ENCODE peak calls at places on chromosomes 6 and 20, in five cellular contexts. Y is CD4-positive, alpha-beta memory T cell; Q is AG09309; P is aorta; I is BJ. H is an unnamed sample.
A peak's percentile ranks its signal among the peaks of the same experiment; 100 is the strongest.

GRCh38 chr6:43247115-43247999 is 4.1 kb downstream of the TTBK1 start:
- DNase-seq in Y (peak; percentile 77), I (no peak), P (peak; percentile 91), Q (no peak), H (no peak)

GRCh38 chr6:128388380-128388779 is 132.0 kb downstream of the PTPRK start:
- DNase-seq in I (no peak), Y (no peak), P (no peak), Q (no peak), H (no peak)

GRCh38 chr20:31848088-31848999 is 2.9 kb upstream of the FOXS1 start:
- DNase-seq in I (no peak), Y (no peak), P (no peak), Q (no peak), H (no peak)

GRCh38 chr6:111423960-111424846 is 58.8 kb downstream of the REV3L start:
- DNase-seq in Y (no peak), P (no peak), I (no peak), Q (no peak), H (no peak)

GRCh38 chr6:53059648-53060589 is 5.3 kb upstream of the FBXO9 start:
- DNase-seq in Q (no peak), P (no peak), Y (no peak), I (no peak), H (no peak)

GRCh38 chr6:21080221-21080620 is 513.3 kb upstream of the SOX4 start:
- DNase-seq in Q (no peak), Y (no peak), I (no peak), P (no peak), H (no peak)

GRCh38 chr20:46330072-46330763 is 21.9 kb upstream of the CDH22 start:
- DNase-seq in Y (no peak), P (no peak), Q (no peak), I (no peak), H (no peak)

GRCh38 chr6:116102856-116103255 is 2.2 kb downstream of the NT5DC1 start:
- DNase-seq in Y (no peak), P (no peak), Q (no peak), I (no peak), H (no peak)

GRCh38 chr6:125104425-125104824 is 49.1 kb upstream of the TPD52L1 start:
- DNase-seq in I (peak; percentile 65), P (no peak), Q (peak; percentile 89), Y (no peak), H (peak; percentile 62)

GRCh38 chr6:41733707-41734665 is 1.4 kb downstream of the TFEB start:
- DNase-seq in Y (peak; percentile 69), I (no peak), P (peak; percentile 89), Q (no peak), H (peak; percentile 25)

GRCh38 chr6:89311853-89312531 is 3.1 kb downstream of the GABRR2 start:
- DNase-seq in Y (no peak), P (peak; percentile 84), Q (no peak), I (no peak), H (peak; percentile 48)

GRCh38 chr6:109834595-109835437 is 143.3 kb upstream of the GPR6 start:
- DNase-seq in Y (no peak), P (no peak), Q (no peak), I (no peak), H (no peak)

GRCh38 chr6:158825951-158826306 is 6.8 kb upstream of the EZR start:
- DNase-seq in I (no peak), Y (no peak), P (no peak), Q (no peak), H (no peak)

GRCh38 chr6:39243809-39244208 is 14.5 kb upstream of the KCNK5 start:
- DNase-seq in I (no peak), Y (no peak), Q (no peak), P (peak; percentile 87), H (no peak)

GRCh38 chr20:41587956-41588355 is 30.2 kb downstream of the CHD6 start:
- DNase-seq in P (no peak), Y (no peak), I (peak; percentile 58), Q (peak; percentile 57), H (peak; percentile 25)

GRCh38 chr6:107495196-107495643 is 5.3 kb downstream of the SOBP start:
- DNase-seq in Y (no peak), I (no peak), P (no peak), Q (no peak), H (no peak)

GRCh38 chr6:157953580-157954091 is 28.0 kb upstream of the SYNJ2 start:
- DNase-seq in I (no peak), Q (no peak), Y (no peak), P (no peak), H (no peak)

GRCh38 chr6:110513001-110513400 is 36.6 kb upstream of the SLC22A16 start:
- DNase-seq in I (no peak), Y (no peak), P (no peak), Q (no peak), H (no peak)

GRCh38 chr20:38355161-38356012 is 9.1 kb downstream of the LBP start:
- DNase-seq in P (no peak), Q (no peak), I (no peak), Y (no peak), H (no peak)

GRCh38 chr20:433300-433975 is 25.3 kb downstream of the RBCK1 start:
- DNase-seq in P (no peak), Q (no peak), Y (peak; percentile 49), I (no peak), H (no peak)

GRCh38 chr6:27866370-27867050 is 45.7 kb downstream of the OR2B2 start:
- DNase-seq in Q (no peak), Y (peak; percentile 79), P (peak; percentile 77), I (no peak), H (no peak)

GRCh38 chr6:88547768-88548167 is 381.6 kb upstream of the CNR1 start:
- DNase-seq in Q (no peak), P (no peak), I (no peak), Y (no peak), H (no peak)

GRCh38 chr20:49983848-49984408 is 1.1 kb downstream of the SNAI1 start:
- DNase-seq in I (no peak), P (no peak), Q (no peak), Y (no peak), H (no peak)

GRCh38 chr20:49985617-49986016 is 2.8 kb downstream of the SNAI1 start:
- DNase-seq in Y (no peak), P (no peak), I (no peak), Q (no peak), H (no peak)

GRCh38 chr20:49985157-49985556 is 2.4 kb downstream of the SNAI1 start:
- DNase-seq in I (no peak), Q (no peak), Y (no peak), P (no peak), H (no peak)

GRCh38 chr20:49983123-49983847 is 505 bp downstream of the SNAI1 start:
- DNase-seq in I (no peak), Q (no peak), Y (no peak), P (no peak), H (no peak)

GRCh38 chr20:49984426-49985153 is 1.8 kb downstream of the SNAI1 start:
- DNase-seq in Y (no peak), I (no peak), P (no peak), Q (no peak), H (no peak)
- H3K4me3 ChIP-seq in Y (no peak overlapping the region), I (peak overlapping the region; percentile 58), P (no peak overlapping the region), Q (peak overlapping the region; percentile 89), H (peak overlapping the region; percentile 79)

GRCh38 chr6:28945360-28945759 is 21.6 kb upstream of the TRIM27 start:
- DNase-seq in Q (no peak), I (no peak), Y (no peak), P (no peak), H (no peak)
- H3K4me3 ChIP-seq in Q (no peak overlapping the region), I (no peak overlapping the region), Y (no peak overlapping the region), P (no peak overlapping the region), H (no peak overlapping the region)

GRCh38 chr6:144377586-144377985 is 92.5 kb downstream of the UTRN start:
- DNase-seq in I (peak; percentile 44), P (no peak), Y (no peak), Q (peak; percentile 60), H (peak; percentile 70)
- H3K4me3 ChIP-seq in I (no peak overlapping the region), P (no peak overlapping the region), Y (no peak overlapping the region), Q (no peak overlapping the region), H (peak overlapping the region; percentile 10)

GRCh38 chr6:48111575-48111974 is 578 bp upstream of the PTCHD4 start:
- DNase-seq in I (no peak), P (no peak), Y (no peak), Q (no peak), H (no peak)
- H3K4me3 ChIP-seq in I (no peak overlapping the region), P (no peak overlapping the region), Y (no peak overlapping the region), Q (no peak overlapping the region), H (no peak overlapping the region)

GRCh38 chr6:5999688-6000608 is 6.8 kb downstream of the NRN1 start:
- DNase-seq in Q (no peak), I (no peak), Y (no peak), P (no peak), H (no peak)
- H3K4me3 ChIP-seq in Q (no peak overlapping the region), I (no peak overlapping the region), Y (no peak overlapping the region), P (no peak overlapping the region), H (peak overlapping the region; percentile 32)

GRCh38 chr6:81895511-81896185 is 143.2 kb upstream of the TENT5A start:
- DNase-seq in P (no peak), I (peak; percentile 90), Y (no peak), Q (peak; percentile 85), H (peak; percentile 71)
- H3K4me3 ChIP-seq in P (no peak overlapping the region), I (no peak overlapping the region), Y (no peak overlapping the region), Q (no peak overlapping the region), H (no peak overlapping the region)

DNA sequence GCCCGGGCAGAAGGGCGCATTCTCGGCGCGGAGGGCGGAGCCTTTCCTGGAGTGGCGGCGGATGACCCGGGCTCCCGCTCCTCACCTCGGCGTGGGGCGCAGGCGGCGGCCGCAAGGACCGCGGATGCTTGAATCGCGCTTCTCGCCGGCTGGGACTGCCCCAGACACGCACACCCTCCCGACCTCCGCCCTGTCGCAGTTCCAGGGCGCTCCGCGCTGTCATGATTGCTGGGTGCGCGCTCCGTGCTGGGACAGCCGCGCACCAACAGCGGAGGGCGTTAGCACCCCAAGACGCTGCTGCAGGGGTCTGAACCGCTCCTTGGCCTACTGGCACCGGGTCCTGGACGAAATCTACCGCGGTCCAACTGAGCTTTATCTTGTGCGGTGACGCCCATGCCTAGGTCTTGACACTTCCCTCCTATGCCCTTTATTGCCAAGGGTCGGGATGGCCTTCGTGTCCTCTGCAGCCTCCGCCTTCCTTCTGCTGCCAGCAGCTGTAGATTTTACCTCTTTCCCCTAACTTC is 43.3 kb downstream of the IRAK1BP1 start:
- DNase-seq in I (no peak), Q (no peak), Y (no peak), P (peak; percentile 77), H (no peak)
- H3K4me3 ChIP-seq in I (peak overlapping the region; percentile 31), Q (peak overlapping the region; percentile 34), Y (no peak overlapping the region), P (no peak overlapping the region), H (peak overlapping the region; percentile 54)

GRCh38 chr6:167125405-167125804 is 2.5 kb downstream of the CCR6 start:
- DNase-seq in I (no peak), Q (no peak), Y (no peak), P (no peak), H (no peak)
- H3K4me3 ChIP-seq in I (no peak overlapping the region), Q (no peak overlapping the region), Y (no peak overlapping the region), P (no peak overlapping the region), H (no peak overlapping the region)

H was measured in skeletal muscle cell.